ENCODE peak calls at places on chromosomes 11 and 22, in ten cellular contexts. G, B, N, Q, I, Z, H, C, F and E are unnamed samples.

GRCh38 chr22:44084044-44084772 is 60.1 kb downstream of the PARVB start:
- DNase-seq in G (no peak), B (no peak), N (no peak), Q (no peak), I (no peak), Z (no peak), H (no peak), C (no peak), F (no peak), E (no peak)

GRCh38 chr11:4068962-4069361 is 25.6 kb upstream of the RRM1 start:
- DNase-seq in G (no peak), B (no peak), N (no peak), Q (no peak), I (no peak), Z (no peak), H (no peak), C (no peak), F (no peak), E (no peak)

GRCh38 chr11:134398079-134398444 is 14.0 kb downstream of the B3GAT1 start:
- DNase-seq in G (no peak), B (peak), N (no peak), Q (no peak), I (no peak), Z (no peak), H (no peak), C (no peak), F (peak), E (no peak)

GRCh38 chr11:116791002-116791812 is 472 bp downstream of the APOA5 start:
- DNase-seq in G (peak), B (peak), N (peak), Q (peak), I (peak), Z (peak), H (peak), C (peak), F (peak), E (peak)

GRCh38 chr22:27476729-27477128 is 324.8 kb downstream of the MN1 start:
- DNase-seq in G (no peak), B (no peak), N (no peak), Q (peak), I (no peak), Z (no peak), H (peak), C (no peak), F (no peak), E (no peak)

GRCh38 chr11:12922980-12923507 is 86.1 kb upstream of the RASSF10 start:
- DNase-seq in G (no peak), B (no peak), N (no peak), Q (no peak), I (no peak), Z (no peak), H (no peak), C (no peak), F (no peak), E (no peak)

GRCh38 chr11:48095779-48096470 is 115.6 kb downstream of the PTPRJ start:
- DNase-seq in G (no peak), B (no peak), N (no peak), Q (no peak), I (no peak), Z (no peak), H (no peak), C (no peak), F (no peak), E (no peak)

GRCh38 chr11:47406896-47407745 is 1.3 kb upstream of the SLC39A13 start:
- DNase-seq in G (no peak), B (no peak), N (no peak), Q (no peak), I (no peak), Z (peak), H (no peak), C (no peak), F (no peak), E (no peak)

GRCh38 chr22:46087816-46088277 is 62.5 kb upstream of the PPARA start:
- DNase-seq in G (no peak), B (peak), N (peak), Q (peak), I (no peak), Z (peak), H (no peak), C (no peak), F (peak), E (peak)

GRCh38 chr11:59200421-59200746 is 12.3 kb downstream of the MPEG1 start:
- DNase-seq in G (no peak), B (no peak), N (no peak), Q (no peak), I (no peak), Z (no peak), H (no peak), C (no peak), F (no peak), E (no peak)

GRCh38 chr11:45922425-45923082 is at the start of gene LARGE2:
- DNase-seq in G (no peak), B (peak), N (peak), Q (no peak), I (no peak), Z (peak), H (peak), C (no peak), F (peak), E (no peak)

GRCh38 chr11:112785717-112786116 is 175.5 kb upstream of the NCAM1 start:
- DNase-seq in G (no peak), B (no peak), N (no peak), Q (peak), I (no peak), Z (no peak), H (no peak), C (no peak), F (no peak), E (no peak)

GRCh38 chr22:27715078-27715477 is 86.5 kb downstream of the MN1 start:
- DNase-seq in G (no peak), B (no peak), N (no peak), Q (no peak), I (no peak), Z (no peak), H (no peak), C (no peak), F (no peak), E (no peak)

GRCh38 chr11:34192481-34193401 is 87.3 kb downstream of the NAT10 start:
- DNase-seq in G (no peak), B (peak), N (no peak), Q (peak), I (peak), Z (no peak), H (peak), C (no peak), F (no peak), E (no peak)

GRCh38 chr11:73288197-73288872 is 16.2 kb downstream of the P2RY6 start:
- DNase-seq in G (no peak), B (no peak), N (no peak), Q (no peak), I (no peak), Z (no peak), H (no peak), C (no peak), F (no peak), E (no peak)

GRCh38 chr11:86784247-86784681 is 16.1 kb upstream of the PRSS23 start:
- DNase-seq in G (no peak), B (no peak), N (no peak), Q (peak), I (no peak), Z (no peak), H (peak), C (no peak), F (no peak), E (no peak)
- TF ChIP-seq CTCF in G (no peak), B (no peak), N (no peak), Q (no peak), I (no peak), Z (no peak), H (no peak), C (no peak), F (no peak), E (no peak)

GRCh38 chr22:30421695-30422480 is 3.7 kb upstream of the MTFP1 start:
- DNase-seq in G (no peak), B (no peak), N (no peak), Q (no peak), I (no peak), Z (no peak), H (peak), C (no peak), F (no peak), E (no peak)

GRCh38 chr22:30424471-30425326 is 869 bp upstream of the MTFP1 start:
- DNase-seq in G (no peak), B (no peak), N (no peak), Q (no peak), I (no peak), Z (no peak), H (no peak), C (peak), F (no peak), E (no peak)

GRCh38 chr22:30423959-30424380 is 1.6 kb upstream of the MTFP1 start:
- DNase-seq in G (peak), B (peak), N (peak), Q (peak), I (peak), Z (peak), H (peak), C (peak), F (peak), E (peak)

GRCh38 chr22:30422481-30423295 is 2.9 kb upstream of the MTFP1 start:
- DNase-seq in G (no peak), B (peak), N (peak), Q (peak), I (peak), Z (peak), H (peak), C (peak), F (peak), E (no peak)

DNA sequence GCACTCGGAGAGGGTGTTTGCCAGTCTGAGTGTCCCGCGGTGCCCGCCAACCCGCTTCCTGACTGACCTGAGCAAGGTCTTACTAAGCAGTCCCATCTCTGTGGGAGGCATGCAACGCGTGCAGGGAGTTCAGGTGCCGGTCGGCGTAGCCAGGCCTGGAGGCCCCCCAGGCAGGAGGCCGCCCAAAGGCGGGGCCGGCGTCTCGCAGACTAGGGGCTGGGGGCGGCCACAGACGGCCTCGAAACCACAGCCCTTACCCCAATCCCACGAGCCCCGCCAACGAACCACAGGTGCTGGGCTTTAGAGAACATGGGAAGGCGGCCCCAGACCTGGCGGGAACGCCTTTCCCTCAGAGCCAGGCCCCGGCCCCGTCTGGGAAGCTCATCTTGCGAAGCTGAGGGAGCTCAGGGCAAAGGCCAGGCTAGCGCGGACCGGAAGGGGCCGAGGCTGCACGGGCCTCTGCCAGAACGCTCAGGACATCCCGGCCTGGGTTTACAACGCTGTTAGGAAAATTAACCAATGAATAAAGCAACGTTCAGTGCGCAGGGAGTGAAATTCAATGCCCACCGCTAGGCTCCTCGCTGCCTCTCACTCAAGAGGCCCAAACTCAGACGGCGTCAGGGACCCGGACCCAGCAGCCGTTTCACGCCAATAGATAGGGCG is 2.1 kb upstream of the MTFP1 start:
- DNase-seq in G (no peak), B (no peak), N (peak), Q (no peak), I (no peak), Z (peak), H (no peak), C (peak), F (peak), E (peak)
- TF ChIP-seq CTCF in G (peak), B (no peak), N (no peak), Q (no peak), I (no peak), Z (peak), H (no peak), C (no peak), F (no peak), E (no peak)

GRCh38 chr11:69538840-69539239 is 57.4 kb downstream of the LINC01488 start:
- DNase-seq in G (no peak), B (no peak), N (no peak), Q (no peak), I (no peak), Z (peak), H (no peak), C (no peak), F (peak), E (no peak)

GRCh38 chr11:69541001-69541285 is 59.5 kb downstream of the LINC01488 start:
- DNase-seq in G (no peak), B (no peak), N (no peak), Q (no peak), I (no peak), Z (peak), H (no peak), C (no peak), F (no peak), E (no peak)

GRCh38 chr11:69539416-69540117 is 58.1 kb downstream of the LINC01488 start:
- DNase-seq in G (no peak), B (no peak), N (no peak), Q (no peak), I (no peak), Z (peak), H (no peak), C (no peak), F (peak), E (no peak)

GRCh38 chr11:69541501-69542313 is 60.2 kb downstream of the LINC01488 start:
- DNase-seq in G (no peak), B (no peak), N (no peak), Q (no peak), I (no peak), Z (peak), H (peak), C (no peak), F (peak), E (no peak)

DNA sequence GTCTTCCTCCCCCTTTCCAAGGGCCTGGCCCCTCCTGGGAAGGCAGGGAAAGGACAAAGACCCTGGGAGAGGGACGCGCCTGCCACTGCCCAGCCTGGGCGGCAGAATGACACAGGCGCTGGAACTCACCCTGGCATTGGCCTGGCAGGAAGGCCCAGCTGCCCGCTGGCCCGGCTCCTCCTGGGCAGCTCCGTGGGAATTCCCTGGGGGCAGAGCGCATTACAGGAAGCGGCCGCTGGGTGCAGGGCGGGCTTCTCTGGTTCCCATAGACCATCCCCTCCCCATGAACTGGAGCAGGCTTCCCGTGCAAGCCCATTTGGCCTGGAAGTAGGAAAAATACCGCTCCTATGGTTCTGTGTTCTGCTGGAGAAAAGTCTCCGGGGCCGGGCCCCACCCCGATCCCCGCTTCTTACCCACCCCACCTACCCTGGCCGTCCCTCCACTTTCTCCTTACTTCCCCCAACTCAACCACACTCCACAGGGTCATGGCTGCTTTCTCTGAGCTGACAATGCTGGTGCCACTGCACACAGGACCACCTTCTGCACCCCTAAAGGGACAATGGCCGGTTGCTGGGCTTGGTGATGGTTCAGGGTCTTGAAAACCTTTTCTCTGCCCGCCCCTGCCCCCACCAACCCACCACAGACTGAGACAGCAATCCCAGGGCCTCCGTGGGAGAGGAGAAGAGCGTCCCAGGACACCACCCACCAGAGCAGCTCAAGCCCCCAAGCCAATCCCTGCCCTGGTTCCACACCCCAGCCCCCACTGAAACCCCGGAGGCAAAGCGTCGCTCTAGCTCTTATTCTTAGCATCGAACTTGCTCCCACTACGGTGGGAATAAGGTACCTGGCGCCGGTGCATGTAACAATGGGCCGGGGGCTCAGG is 58.9 kb downstream of the LINC01488 start:
- DNase-seq in G (no peak), B (no peak), N (no peak), Q (no peak), I (no peak), Z (peak), H (peak), C (no peak), F (peak), E (no peak)
- TF ChIP-seq CTCF in G (no peak), B (no peak), N (no peak), Q (no peak), I (no peak), Z (no peak), H (no peak), C (no peak), F (peak), E (no peak)

GRCh38 chr11:69044111-69045013 is 4.4 kb upstream of the TPCN2 start:
- DNase-seq in G (no peak), B (peak), N (peak), Q (peak), I (peak), Z (peak), H (peak), C (no peak), F (peak), E (no peak)
- TF ChIP-seq CTCF in G (peak), B (no peak), N (no peak), Q (peak), I (no peak), Z (peak), H (peak), C (no peak), F (peak), E (no peak)